ENCODE peak calls at places on chromosomes 4 and X, in seven cellular contexts. G, R, U, P, L, Y and K are unnamed samples.

GRCh38 chr4:15729910-15730533 is 27.2 kb downstream of the BST1 start:
- DNase-seq in G (no peak), R (peak), U (no peak), P (no peak), L (peak), Y (no peak), K (peak)

GRCh38 chr4:53015681-53016080 is 153.6 kb downstream of the RASL11B start:
- DNase-seq in G (peak), R (peak), U (no peak), P (no peak), L (no peak), Y (no peak), K (peak)

GRCh38 chrX:130851569-130851968 is 51.4 kb downstream of the ENOX2 start:
- DNase-seq in G (no peak), R (no peak), U (no peak), P (no peak), L (no peak), Y (no peak), K (no peak)

GRCh38 chr4:94285666-94286065 is 57.0 kb downstream of the HPGDS start:
- DNase-seq in G (no peak), R (no peak), U (no peak), P (no peak), L (no peak), Y (no peak), K (no peak)

GRCh38 chr4:150262611-150263010 is 184.4 kb downstream of the DCLK2 start:
- DNase-seq in G (no peak), R (no peak), U (no peak), P (no peak), L (no peak), Y (no peak), K (no peak)

GRCh38 chr4:145154573-145154972 is 25.8 kb downstream of the OTUD4 start:
- DNase-seq in G (no peak), R (no peak), U (no peak), P (no peak), L (no peak), Y (peak), K (peak)

GRCh38 chr4:112063260-112063659 is 82.0 kb upstream of the FAM241A start:
- DNase-seq in G (no peak), R (no peak), U (no peak), P (no peak), L (no peak), Y (no peak), K (no peak)

GRCh38 chrX:103919336-103919682 is 43.1 kb upstream of the TMSB15B start:
- DNase-seq in G (no peak), R (peak), U (no peak), P (no peak), L (no peak), Y (peak), K (no peak)

GRCh38 chr4:7564242-7564641 is 129.5 kb upstream of the PSAPL1 start:
- DNase-seq in G (no peak), R (no peak), U (no peak), P (no peak), L (no peak), Y (no peak), K (peak)

GRCh38 chr4:25970691-25971427 is 56.8 kb downstream of the SMIM20 start:
- DNase-seq in G (no peak), R (no peak), U (no peak), P (no peak), L (no peak), Y (peak), K (peak)

GRCh38 chr4:6319530-6320150 is 50.0 kb downstream of the WFS1 start:
- DNase-seq in G (no peak), R (no peak), U (peak), P (no peak), L (no peak), Y (no peak), K (no peak)

GRCh38 chr4:17968721-17969120 is 52.8 kb downstream of the LCORL start:
- DNase-seq in G (no peak), R (no peak), U (no peak), P (no peak), L (no peak), Y (no peak), K (no peak)

GRCh38 chr4:116724249-116724648 is 361.1 kb downstream of the TRAM1L1 start:
- DNase-seq in G (no peak), R (no peak), U (no peak), P (no peak), L (no peak), Y (no peak), K (no peak)

GRCh38 chr4:3827616-3828492 is 61.7 kb downstream of the ADRA2C start:
- DNase-seq in G (no peak), R (peak), U (peak), P (no peak), L (no peak), Y (peak), K (peak)

GRCh38 chr4:106038012-106038411 is 142.7 kb downstream of the NPNT start:
- DNase-seq in G (no peak), R (no peak), U (no peak), P (no peak), L (no peak), Y (peak), K (peak)

GRCh38 chr4:1080961-1081688 is 32.2 kb downstream of the RNF212 start:
- DNase-seq in G (no peak), R (no peak), U (peak), P (no peak), L (no peak), Y (no peak), K (no peak)

GRCh38 chr4:8391071-8391470 is 49.5 kb downstream of the ACOX3 start:
- DNase-seq in G (no peak), R (no peak), U (no peak), P (no peak), L (no peak), Y (no peak), K (no peak)

GRCh38 chrX:68929332-68930150 is 100.7 kb downstream of the EFNB1 start:
- DNase-seq in G (no peak), R (no peak), U (no peak), P (no peak), L (no peak), Y (peak), K (no peak)